ENCODE peak calls at places on chromosomes 11 and 22, in seven cellular contexts. M, I, B, Y, G, Q and H are unnamed samples.

GRCh38 chr11:48024635-48025071 is 44.3 kb downstream of the PTPRJ start:
- DNase-seq in M (no peak), I (no peak), B (peak; percentile 35), Y (no peak), G (no peak), Q (no peak), H (no peak)

GRCh38 chr22:19453718-19454117 is 6.2 kb upstream of the C22orf39 start:
- DNase-seq in M (no peak), I (no peak), B (no peak), Y (no peak), G (no peak), Q (no peak), H (no peak)

GRCh38 chr11:62005231-62005661 is 37.8 kb upstream of the FTH1 start:
- DNase-seq in M (peak; percentile 37), I (no peak), B (peak; percentile 27), Y (no peak), G (no peak), Q (no peak), H (no peak)

GRCh38 chr11:22624742-22625447 is 728 bp downstream of the FANCF start:
- DNase-seq in M (peak; percentile 63), I (peak; percentile 85), B (peak; percentile 77), Y (peak; percentile 63), G (peak; percentile 60), Q (peak; percentile 60), H (peak; percentile 76)

GRCh38 chr22:24200616-24201212 is 19.4 kb downstream of the SUSD2 start:
- DNase-seq in M (peak; percentile 19), I (no peak), B (peak; percentile 76), Y (peak; percentile 74), G (peak; percentile 51), Q (peak; percentile 65), H (peak; percentile 74)

GRCh38 chr11:77819921-77820564 is 479 bp downstream of the RSF1 start:
- DNase-seq in M (peak; percentile 26), I (peak; percentile 77), B (peak; percentile 70), Y (peak; percentile 48), G (peak; percentile 27), Q (peak; percentile 35), H (peak; percentile 40)

GRCh38 chr11:102004220-102004619 is 43.0 kb upstream of the CFAP300 start:
- DNase-seq in M (no peak), I (no peak), B (no peak), Y (no peak), G (no peak), Q (no peak), H (no peak)

GRCh38 chr22:42188808-42189447 is 58.3 kb upstream of the CYP2D6 start:
- DNase-seq in M (no peak), I (no peak), B (no peak), Y (no peak), G (peak; percentile 55), Q (peak; percentile 60), H (peak; percentile 58)

GRCh38 chr22:44191036-44191454 is 10.3 kb downstream of the PARVG start:
- DNase-seq in M (peak; percentile 8), I (no peak), B (peak; percentile 13), Y (no peak), G (no peak), Q (no peak), H (peak; percentile 25)

GRCh38 chr11:77171885-77172665 is 44.0 kb downstream of the MYO7A start:
- DNase-seq in M (no peak), I (peak; percentile 92), B (no peak), Y (no peak), G (no peak), Q (no peak), H (no peak)

GRCh38 chr22:30830907-30831306 is 136.2 kb downstream of the OSBP2 start:
- DNase-seq in M (peak; percentile 86), I (no peak), B (peak; percentile 67), Y (peak; percentile 92), G (peak; percentile 97), Q (peak; percentile 95), H (peak; percentile 97)

GRCh38 chr11:120057595-120058581 is 80.0 kb downstream of the TRIM29 start:
- DNase-seq in M (no peak), I (peak; percentile 89), B (no peak), Y (no peak), G (no peak), Q (peak; percentile 51), H (peak; percentile 60)

GRCh38 chr11:128988224-128988970 is 45.7 kb upstream of the TP53AIP1 start:
- DNase-seq in M (peak; percentile 42), I (no peak), B (no peak), Y (no peak), G (peak; percentile 16), Q (no peak), H (no peak)
- H3K9ac ChIP-seq in M (no peak overlapping the region), I (no peak overlapping the region), B (no peak overlapping the region), Y (no peak overlapping the region), G (no peak overlapping the region), Q (no peak overlapping the region), H (no peak overlapping the region)

DNA sequence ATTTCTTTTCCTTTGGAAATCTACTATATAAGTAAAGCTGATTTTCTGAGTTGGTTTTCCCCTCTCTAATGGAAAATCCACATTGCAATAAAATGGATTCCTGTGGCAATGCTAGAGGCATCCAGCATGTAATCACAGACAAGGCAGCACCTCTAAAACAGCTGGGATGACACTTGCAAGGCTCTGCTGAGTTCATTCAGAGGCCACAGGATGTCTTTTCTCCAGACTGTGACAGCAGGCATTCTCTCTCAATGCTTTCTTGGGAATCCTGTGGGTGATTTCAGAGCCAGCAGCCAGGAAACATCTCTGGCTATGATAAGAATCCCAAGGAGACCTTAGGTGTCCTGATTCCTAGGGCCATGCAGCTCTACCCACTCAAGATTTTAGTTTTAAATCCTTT is 201.3 kb upstream of the BLID start:
- DNase-seq in M (peak; percentile 69), I (no peak), B (peak; percentile 66), Y (no peak), G (peak; percentile 87), Q (no peak), H (no peak)
- H3K9ac ChIP-seq in M (no peak overlapping the region), I (no peak overlapping the region), B (no peak overlapping the region), Y (no peak overlapping the region), G (no peak overlapping the region), Q (no peak overlapping the region), H (no peak overlapping the region)

DNA sequence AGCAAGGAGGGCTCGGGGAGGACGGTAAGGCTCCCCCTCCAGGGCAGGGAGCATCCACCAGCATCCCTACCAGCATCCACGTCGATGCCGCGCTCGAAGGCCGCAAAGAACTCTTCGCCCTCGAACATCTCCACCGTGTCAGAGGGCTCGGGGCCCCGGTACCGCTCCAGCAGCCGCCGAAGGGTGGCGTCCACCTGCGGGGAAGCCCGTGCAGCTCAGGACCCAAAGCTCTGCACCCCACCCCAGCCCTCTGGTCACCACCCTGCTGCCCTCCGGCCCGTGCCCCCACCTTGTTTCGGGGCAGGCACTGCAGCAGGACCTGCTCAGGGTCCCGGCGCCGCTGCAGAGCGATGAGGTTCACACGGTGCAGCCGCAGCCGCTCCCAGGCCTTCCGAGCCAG is 2.4 kb upstream of the SLC25A22 start:
- DNase-seq in M (no peak), I (no peak), B (no peak), Y (no peak), G (no peak), Q (no peak), H (no peak)
- H3K9ac ChIP-seq in M (no peak overlapping the region), I (no peak overlapping the region), B (no peak overlapping the region), Y (no peak overlapping the region), G (no peak overlapping the region), Q (no peak overlapping the region), H (no peak overlapping the region)

DNA sequence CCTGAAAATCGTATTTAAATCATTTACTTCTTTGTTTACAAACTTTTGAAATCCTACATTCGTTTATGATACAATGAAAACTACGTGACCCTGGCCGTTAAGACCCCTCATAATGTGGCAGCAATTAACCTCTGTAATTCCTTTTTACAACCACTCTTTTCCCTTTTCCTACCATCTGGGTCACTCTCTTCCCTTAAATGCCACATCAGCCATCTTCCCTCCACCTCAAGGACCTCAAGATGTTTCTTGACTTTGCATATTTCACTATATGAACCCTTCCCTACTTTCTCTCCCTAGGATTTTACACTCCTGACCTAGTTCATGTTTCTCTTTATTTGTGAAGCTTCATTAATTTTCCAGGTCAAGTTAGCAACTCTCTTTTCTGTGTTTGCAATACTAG is 26.8 kb downstream of the OR2AG2 start:
- DNase-seq in M (no peak), I (no peak), B (no peak), Y (no peak), G (no peak), Q (no peak), H (no peak)
- H3K9ac ChIP-seq in M (no peak overlapping the region), I (no peak overlapping the region), B (no peak overlapping the region), Y (no peak overlapping the region), G (no peak overlapping the region), Q (no peak overlapping the region), H (no peak overlapping the region)

DNA sequence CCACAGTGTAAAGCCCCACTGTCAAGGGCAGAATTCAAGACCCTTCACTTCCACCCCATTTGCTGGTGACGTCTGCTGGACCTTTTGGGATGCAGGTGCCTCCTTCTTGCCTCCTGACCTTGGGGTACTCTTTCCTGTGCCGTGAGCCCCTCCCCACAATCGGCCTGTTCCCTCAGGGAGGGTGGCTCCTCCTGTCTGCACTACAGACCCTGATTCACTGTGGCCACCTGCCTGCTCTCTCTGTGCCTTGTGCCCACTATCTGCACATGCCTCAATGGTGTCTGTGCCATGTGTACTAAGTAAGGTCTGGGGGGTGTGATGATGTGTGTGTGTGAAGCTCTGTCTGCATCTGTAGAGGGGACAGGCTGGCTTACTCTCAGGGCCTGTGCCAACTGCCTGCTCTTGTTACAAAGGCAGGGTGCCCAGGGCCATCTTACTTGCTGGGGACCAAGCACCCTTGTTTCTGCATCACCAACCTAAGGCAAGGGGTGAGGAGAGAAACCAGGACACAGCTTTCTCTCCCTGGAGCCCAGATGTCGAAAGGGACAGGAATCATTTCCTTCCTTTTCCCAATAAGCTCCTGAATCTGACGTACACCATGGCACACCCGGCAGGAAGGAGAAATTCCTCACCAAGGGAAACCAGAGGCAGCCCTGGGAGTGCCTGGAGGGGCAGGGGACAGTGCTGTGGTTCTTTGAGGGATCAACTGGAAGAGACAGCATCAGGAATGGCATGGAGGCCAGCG is 3.7 kb downstream of the PPM1F start:
- DNase-seq in M (no peak), I (no peak), B (no peak), Y (peak; percentile 37), G (no peak), Q (no peak), H (no peak)
- H3K9ac ChIP-seq in M (no peak overlapping the region), I (no peak overlapping the region), B (no peak overlapping the region), Y (peak overlapping the region; percentile 55), G (no peak overlapping the region), Q (no peak overlapping the region), H (no peak overlapping the region)

GRCh38 chr11:116930177-116930576 is 92.8 kb upstream of the APOA1 start:
- DNase-seq in M (peak; percentile 61), I (no peak), B (peak; percentile 28), Y (peak; percentile 12), G (peak; percentile 40), Q (no peak), H (peak; percentile 33)
- H3K9ac ChIP-seq in M (no peak overlapping the region), I (no peak overlapping the region), B (peak overlapping the region; percentile 35), Y (no peak overlapping the region), G (no peak overlapping the region), Q (no peak overlapping the region), H (peak overlapping the region; percentile 34)

GRCh38 chr11:8807544-8808225 is 103.3 kb upstream of the AKIP1 start:
- DNase-seq in M (peak; percentile 88), I (no peak), B (peak; percentile 70), Y (no peak), G (peak; percentile 93), Q (no peak), H (peak; percentile 69)
- H3K9ac ChIP-seq in M (no peak overlapping the region), I (no peak overlapping the region), B (peak overlapping the region; percentile 91), Y (no peak overlapping the region), G (peak overlapping the region; percentile 76), Q (no peak overlapping the region), H (peak overlapping the region; percentile 95)

GRCh38 chr22:38081636-38081940 is 2.4 kb downstream of the SLC16A8 start:
- DNase-seq in M (no peak), I (no peak), B (no peak), Y (no peak), G (no peak), Q (no peak), H (no peak)
- H3K9ac ChIP-seq in M (no peak overlapping the region), I (no peak overlapping the region), B (peak overlapping the region; percentile 22), Y (no peak overlapping the region), G (no peak overlapping the region), Q (no peak overlapping the region), H (no peak overlapping the region)